ENCODE peak calls at places on chromosomes 6 and 20, in nine cellular contexts. One of them, this sample, is unnamed.

GRCh38 chr6:143248359-143248758 is 187.7 kb downstream of the AIG1 start:
- DNase-seq in spleen: no peak
- DNase-seq in OCI-LY7: no peak
- DNase-seq in CD8-positive, alpha-beta T cell: no peak
- DNase-seq in AG04450: no peak
- DNase-seq in CD8-positive, alpha-beta memory T cell: no peak
- DNase-seq in HL-60: no peak
- DNase-seq in endothelial cell of umbilical vein: no peak
- DNase-seq in kidney: no peak
- DNase-seq in this sample: no peak

GRCh38 chr6:167726043-167726442 is 100.7 kb upstream of the AFDN start:
- DNase-seq in kidney: no peak
- DNase-seq in OCI-LY7: no peak
- DNase-seq in endothelial cell of umbilical vein: no peak
- DNase-seq in CD8-positive, alpha-beta memory T cell: no peak
- DNase-seq in spleen: peak; percentile 11
- DNase-seq in AG04450: no peak
- DNase-seq in HL-60: no peak
- DNase-seq in CD8-positive, alpha-beta T cell: no peak
- DNase-seq in this sample: no peak

GRCh38 chr6:148112851-148113319 is 229.8 kb upstream of the SASH1 start:
- DNase-seq in spleen: no peak
- DNase-seq in CD8-positive, alpha-beta T cell: no peak
- DNase-seq in endothelial cell of umbilical vein: no peak
- DNase-seq in HL-60: no peak
- DNase-seq in kidney: no peak
- DNase-seq in CD8-positive, alpha-beta memory T cell: no peak
- DNase-seq in AG04450: no peak
- DNase-seq in OCI-LY7: no peak
- DNase-seq in this sample: no peak

GRCh38 chr6:109183109-109183508 is 87.8 kb downstream of the CEP57L1 start:
- DNase-seq in CD8-positive, alpha-beta memory T cell: no peak
- DNase-seq in CD8-positive, alpha-beta T cell: no peak
- DNase-seq in kidney: no peak
- DNase-seq in AG04450: no peak
- DNase-seq in HL-60: no peak
- DNase-seq in OCI-LY7: peak; percentile 8
- DNase-seq in spleen: no peak
- DNase-seq in endothelial cell of umbilical vein: no peak
- DNase-seq in this sample: peak; percentile 9

GRCh38 chr6:36576573-36576972 is 17.6 kb upstream of the SRSF3 start:
- DNase-seq in spleen: no peak
- DNase-seq in endothelial cell of umbilical vein: no peak
- DNase-seq in CD8-positive, alpha-beta memory T cell: no peak
- DNase-seq in HL-60: no peak
- DNase-seq in AG04450: no peak
- DNase-seq in kidney: no peak
- DNase-seq in OCI-LY7: peak; percentile 59
- DNase-seq in CD8-positive, alpha-beta T cell: no peak
- DNase-seq in this sample: no peak

GRCh38 chr6:37667050-37667814 is 30.5 kb downstream of the MDGA1 start:
- DNase-seq in HL-60: no peak
- DNase-seq in OCI-LY7: no peak
- DNase-seq in endothelial cell of umbilical vein: no peak
- DNase-seq in CD8-positive, alpha-beta T cell: no peak
- DNase-seq in kidney: no peak
- DNase-seq in AG04450: peak; percentile 20
- DNase-seq in CD8-positive, alpha-beta memory T cell: no peak
- DNase-seq in spleen: no peak
- DNase-seq in this sample: no peak

GRCh38 chr20:57894096-57894495 is 184.3 kb upstream of the PMEPA1 start:
- DNase-seq in AG04450: no peak
- DNase-seq in kidney: no peak
- DNase-seq in CD8-positive, alpha-beta T cell: no peak
- DNase-seq in HL-60: no peak
- DNase-seq in spleen: peak; percentile 41
- DNase-seq in OCI-LY7: no peak
- DNase-seq in endothelial cell of umbilical vein: no peak
- DNase-seq in CD8-positive, alpha-beta memory T cell: no peak
- DNase-seq in this sample: no peak

GRCh38 chr6:155262655-155263054 is 1.2 kb upstream of the CLDN20 start:
- DNase-seq in AG04450: no peak
- DNase-seq in HL-60: no peak
- DNase-seq in CD8-positive, alpha-beta memory T cell: no peak
- DNase-seq in CD8-positive, alpha-beta T cell: no peak
- DNase-seq in endothelial cell of umbilical vein: no peak
- DNase-seq in OCI-LY7: no peak
- DNase-seq in spleen: no peak
- DNase-seq in kidney: no peak
- DNase-seq in this sample: no peak

GRCh38 chr6:28710466-28711191 is 184.9 kb downstream of the GPX5 start:
- DNase-seq in AG04450: no peak
- DNase-seq in CD8-positive, alpha-beta T cell: no peak
- DNase-seq in HL-60: no peak
- DNase-seq in spleen: no peak
- DNase-seq in endothelial cell of umbilical vein: no peak
- DNase-seq in kidney: no peak
- DNase-seq in OCI-LY7: peak; percentile 5
- DNase-seq in CD8-positive, alpha-beta memory T cell: no peak
- DNase-seq in this sample: no peak

GRCh38 chr20:4068708-4069107 is 53.4 kb upstream of the RNF24 start:
- DNase-seq in CD8-positive, alpha-beta memory T cell: no peak
- DNase-seq in CD8-positive, alpha-beta T cell: no peak
- DNase-seq in endothelial cell of umbilical vein: no peak
- DNase-seq in AG04450: no peak
- DNase-seq in HL-60: no peak
- DNase-seq in kidney: peak; percentile 86
- DNase-seq in spleen: peak; percentile 18
- DNase-seq in OCI-LY7: no peak
- DNase-seq in this sample: no peak

DNA sequence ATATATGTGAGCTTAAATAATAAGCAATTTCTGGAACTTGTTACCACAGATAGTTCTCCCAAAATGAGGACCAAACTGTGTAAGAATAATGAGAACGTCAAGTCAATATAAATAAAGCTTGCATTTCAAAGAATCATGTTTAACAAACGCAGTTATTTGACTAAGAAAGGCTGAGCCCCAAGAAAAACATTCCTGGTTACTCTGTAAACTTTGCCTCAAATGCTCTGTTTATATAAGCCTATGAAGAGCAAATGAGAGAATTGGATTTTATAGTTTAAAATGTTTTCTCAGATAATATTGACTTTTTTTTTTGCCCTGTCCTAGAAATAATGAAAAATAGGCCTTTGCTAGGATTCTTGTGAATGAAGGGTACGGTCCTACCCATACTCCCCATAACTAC is 81.3 kb downstream of the C6orf52 start:
- DNase-seq in CD8-positive, alpha-beta memory T cell: no peak
- DNase-seq in spleen: no peak
- DNase-seq in kidney: no peak
- DNase-seq in HL-60: no peak
- DNase-seq in AG04450: peak; percentile 30
- DNase-seq in endothelial cell of umbilical vein: no peak
- DNase-seq in OCI-LY7: no peak
- DNase-seq in CD8-positive, alpha-beta T cell: no peak
- DNase-seq in this sample: no peak
- H3K27ac ChIP-seq in CD8-positive, alpha-beta memory T cell: no peak overlapping the region
- H3K27ac ChIP-seq in spleen: no peak overlapping the region
- H3K27ac ChIP-seq in kidney: no peak overlapping the region
- H3K27ac ChIP-seq in HL-60: no peak overlapping the region
- H3K27ac ChIP-seq in AG04450: no peak overlapping the region
- H3K27ac ChIP-seq in endothelial cell of umbilical vein: no peak overlapping the region
- H3K27ac ChIP-seq in OCI-LY7: no peak overlapping the region
- H3K27ac ChIP-seq in CD8-positive, alpha-beta T cell: no peak overlapping the region
- H3K27ac ChIP-seq in this sample: no peak overlapping the region

GRCh38 chr20:47784599-47785320 is 521 bp downstream of the SULF2 start:
- DNase-seq in kidney: peak; percentile 84
- DNase-seq in spleen: peak; percentile 79
- DNase-seq in CD8-positive, alpha-beta memory T cell: no peak
- DNase-seq in endothelial cell of umbilical vein: peak; percentile 47
- DNase-seq in HL-60: peak; percentile 54
- DNase-seq in OCI-LY7: no peak
- DNase-seq in AG04450: no peak
- DNase-seq in CD8-positive, alpha-beta T cell: no peak
- DNase-seq in this sample: no peak

GRCh38 chr20:47785321-47785899 is at the start of gene SULF2:
- DNase-seq in HL-60: no peak
- DNase-seq in endothelial cell of umbilical vein: no peak
- DNase-seq in CD8-positive, alpha-beta T cell: no peak
- DNase-seq in spleen: no peak
- DNase-seq in OCI-LY7: no peak
- DNase-seq in kidney: peak; percentile 85
- DNase-seq in CD8-positive, alpha-beta memory T cell: no peak
- DNase-seq in AG04450: no peak
- DNase-seq in this sample: no peak

GRCh38 chr20:47782920-47783552 is 2.2 kb downstream of the SULF2 start:
- DNase-seq in CD8-positive, alpha-beta T cell: no peak
- DNase-seq in kidney: no peak
- DNase-seq in HL-60: no peak
- DNase-seq in endothelial cell of umbilical vein: no peak
- DNase-seq in CD8-positive, alpha-beta memory T cell: no peak
- DNase-seq in spleen: no peak
- DNase-seq in OCI-LY7: no peak
- DNase-seq in AG04450: no peak
- DNase-seq in this sample: no peak

GRCh38 chr20:47785900-47786762 is 850 bp upstream of the SULF2 start:
- DNase-seq in HL-60: no peak
- DNase-seq in CD8-positive, alpha-beta memory T cell: no peak
- DNase-seq in kidney: peak; percentile 88
- DNase-seq in endothelial cell of umbilical vein: peak; percentile 85
- DNase-seq in OCI-LY7: no peak
- DNase-seq in CD8-positive, alpha-beta T cell: no peak
- DNase-seq in AG04450: no peak
- DNase-seq in spleen: no peak
- DNase-seq in this sample: peak; percentile 6

GRCh38 chr20:47784256-47784598 is 1.1 kb downstream of the SULF2 start:
- DNase-seq in CD8-positive, alpha-beta T cell: no peak
- DNase-seq in kidney: no peak
- DNase-seq in OCI-LY7: no peak
- DNase-seq in CD8-positive, alpha-beta memory T cell: no peak
- DNase-seq in spleen: no peak
- DNase-seq in HL-60: no peak
- DNase-seq in endothelial cell of umbilical vein: no peak
- DNase-seq in AG04450: no peak
- DNase-seq in this sample: no peak
- H3K4me3 ChIP-seq in CD8-positive, alpha-beta T cell: no peak overlapping the region
- H3K4me3 ChIP-seq in kidney: peak overlapping the region; percentile 70
- H3K4me3 ChIP-seq in OCI-LY7: no peak overlapping the region
- H3K4me3 ChIP-seq in CD8-positive, alpha-beta memory T cell: no peak overlapping the region
- H3K4me3 ChIP-seq in spleen: no peak overlapping the region
- H3K4me3 ChIP-seq in HL-60: peak overlapping the region; percentile 63
- H3K4me3 ChIP-seq in endothelial cell of umbilical vein: peak overlapping the region; percentile 60
- H3K4me3 ChIP-seq in AG04450: no peak overlapping the region
- H3K4me3 ChIP-seq in this sample: no peak overlapping the region

GRCh38 chr20:25526446-25526845 is 58.9 kb downstream of the NINL start:
- DNase-seq in spleen: no peak
- DNase-seq in kidney: no peak
- DNase-seq in endothelial cell of umbilical vein: no peak
- DNase-seq in OCI-LY7: no peak
- DNase-seq in AG04450: no peak
- DNase-seq in CD8-positive, alpha-beta memory T cell: no peak
- DNase-seq in HL-60: no peak
- DNase-seq in CD8-positive, alpha-beta T cell: no peak
- DNase-seq in this sample: no peak
- H3K27ac ChIP-seq in spleen: no peak overlapping the region
- H3K27ac ChIP-seq in kidney: no peak overlapping the region
- H3K27ac ChIP-seq in endothelial cell of umbilical vein: no peak overlapping the region
- H3K27ac ChIP-seq in OCI-LY7: no peak overlapping the region
- H3K27ac ChIP-seq in AG04450: peak overlapping the region; percentile 86
- H3K27ac ChIP-seq in CD8-positive, alpha-beta memory T cell: no peak overlapping the region
- H3K27ac ChIP-seq in HL-60: no peak overlapping the region
- H3K27ac ChIP-seq in CD8-positive, alpha-beta T cell: no peak overlapping the region
- H3K27ac ChIP-seq in this sample: no peak overlapping the region

GRCh38 chr6:118896339-118897136 is 2.6 kb downstream of the ASF1A start:
- DNase-seq in AG04450: no peak
- DNase-seq in OCI-LY7: peak; percentile 67
- DNase-seq in CD8-positive, alpha-beta memory T cell: no peak
- DNase-seq in HL-60: peak; percentile 53
- DNase-seq in spleen: no peak
- DNase-seq in CD8-positive, alpha-beta T cell: no peak
- DNase-seq in kidney: no peak
- DNase-seq in endothelial cell of umbilical vein: peak; percentile 76
- DNase-seq in this sample: no peak
- H3K4me3 ChIP-seq in AG04450: no peak overlapping the region
- H3K4me3 ChIP-seq in OCI-LY7: peak overlapping the region; percentile 80
- H3K4me3 ChIP-seq in CD8-positive, alpha-beta memory T cell: peak overlapping the region; percentile 46
- H3K4me3 ChIP-seq in HL-60: peak overlapping the region; percentile 72
- H3K4me3 ChIP-seq in spleen: no peak overlapping the region
- H3K4me3 ChIP-seq in CD8-positive, alpha-beta T cell: no peak overlapping the region
- H3K4me3 ChIP-seq in kidney: no peak overlapping the region
- H3K4me3 ChIP-seq in endothelial cell of umbilical vein: peak overlapping the region; percentile 8
- H3K4me3 ChIP-seq in this sample: peak overlapping the region; percentile 97

GRCh38 chr6:92201618-92202017 is 1217.7 kb downstream of the EPHA7 start:
- DNase-seq in spleen: no peak
- DNase-seq in OCI-LY7: no peak
- DNase-seq in HL-60: no peak
- DNase-seq in AG04450: no peak
- DNase-seq in CD8-positive, alpha-beta memory T cell: no peak
- DNase-seq in endothelial cell of umbilical vein: no peak
- DNase-seq in CD8-positive, alpha-beta T cell: no peak
- DNase-seq in kidney: no peak
- DNase-seq in this sample: no peak
- H3K27ac ChIP-seq in spleen: no peak overlapping the region
- H3K27ac ChIP-seq in OCI-LY7: no peak overlapping the region
- H3K27ac ChIP-seq in HL-60: no peak overlapping the region
- H3K27ac ChIP-seq in AG04450: no peak overlapping the region
- H3K27ac ChIP-seq in CD8-positive, alpha-beta memory T cell: no peak overlapping the region
- H3K27ac ChIP-seq in endothelial cell of umbilical vein: no peak overlapping the region
- H3K27ac ChIP-seq in CD8-positive, alpha-beta T cell: no peak overlapping the region
- H3K27ac ChIP-seq in kidney: no peak overlapping the region
- H3K27ac ChIP-seq in this sample: no peak overlapping the region

DNA sequence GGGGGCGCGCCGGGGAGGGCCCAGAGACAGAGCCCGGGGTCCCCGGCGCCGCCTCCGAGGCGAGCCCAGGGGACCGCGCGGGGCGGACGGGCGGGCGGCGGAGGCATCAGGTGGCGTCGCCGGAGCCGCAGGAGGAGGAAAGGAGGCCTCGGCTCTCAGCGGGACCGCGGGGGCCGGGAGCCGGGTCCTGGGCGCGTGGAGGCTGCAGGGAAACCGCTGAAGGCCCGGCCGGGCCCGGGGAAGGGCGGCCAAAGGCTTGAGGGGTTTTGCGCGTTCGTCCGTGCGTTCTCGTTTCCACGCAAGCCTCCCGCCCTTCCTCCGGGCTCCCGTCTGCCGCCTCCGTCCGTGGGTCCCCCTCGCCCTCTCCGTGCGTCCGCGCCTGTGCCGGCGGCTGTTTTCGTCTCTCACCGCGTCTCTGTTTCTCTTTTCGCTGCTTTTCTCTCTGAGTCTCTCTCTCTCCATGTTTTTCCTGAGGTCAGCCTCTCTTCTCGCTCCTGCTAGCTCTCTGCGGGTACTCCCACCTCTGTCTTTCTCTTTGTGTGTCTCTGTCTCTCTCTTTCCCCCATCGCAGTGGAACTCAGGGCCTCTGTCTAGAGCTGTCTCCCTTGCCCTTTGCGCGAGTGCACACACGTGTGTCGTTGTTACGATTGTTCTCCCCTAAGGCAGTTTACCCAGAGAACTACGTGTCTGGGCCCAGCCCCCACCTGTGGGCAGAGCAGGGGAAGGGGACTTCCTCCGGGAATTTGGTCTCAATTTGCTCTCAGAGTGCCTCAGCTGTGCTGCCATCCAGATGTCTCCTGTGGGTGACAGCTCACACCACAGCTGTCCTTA is 2.1 kb downstream of the IRF4 start:
- DNase-seq in HL-60: no peak
- DNase-seq in CD8-positive, alpha-beta T cell: no peak
- DNase-seq in endothelial cell of umbilical vein: no peak
- DNase-seq in kidney: peak; percentile 72
- DNase-seq in CD8-positive, alpha-beta memory T cell: no peak
- DNase-seq in spleen: peak; percentile 81
- DNase-seq in OCI-LY7: peak; percentile 42
- DNase-seq in AG04450: no peak
- DNase-seq in this sample: peak; percentile 53
- H3K4me3 ChIP-seq in HL-60: no peak overlapping the region
- H3K4me3 ChIP-seq in CD8-positive, alpha-beta T cell: peak overlapping the region; percentile 77
- H3K4me3 ChIP-seq in endothelial cell of umbilical vein: no peak overlapping the region
- H3K4me3 ChIP-seq in kidney: no peak overlapping the region
- H3K4me3 ChIP-seq in CD8-positive, alpha-beta memory T cell: peak overlapping the region; percentile 79
- H3K4me3 ChIP-seq in spleen: peak overlapping the region; percentile 69
- H3K4me3 ChIP-seq in OCI-LY7: peak overlapping the region; percentile 98
- H3K4me3 ChIP-seq in AG04450: peak overlapping the region; percentile 10
- H3K4me3 ChIP-seq in this sample: peak overlapping the region; percentile 85